ENCODE peak calls at places on chromosomes 1 and 21, in eight cellular contexts. V is hepatocyte, P is heart right ventricle, A is testis, H is lower lobe of right lung, I is cardiac muscle cell, M is pancreas, X is PC-3. Q is an unnamed sample.

GRCh38 chr1:221839794-221840395 is 98.0 kb upstream of the DUSP10 start:
- DNase-seq in V (peak), P (peak), A (peak), H (no peak), I (no peak), M (peak), X (peak), Q (no peak)

GRCh38 chr1:156090138-156090821 is 8.0 kb upstream of the MEX3A start:
- DNase-seq in V (no peak), P (no peak), A (peak), H (no peak), I (no peak), M (no peak), X (no peak), Q (no peak)

GRCh38 chr1:20733361-20733975 is 965 bp upstream of the SH2D5 start:
- DNase-seq in V (no peak), P (no peak), A (no peak), H (no peak), I (no peak), M (no peak), X (peak), Q (no peak)

GRCh38 chr1:201745023-201745422 is 83.9 kb upstream of the IPO9 start:
- DNase-seq in V (no peak), P (no peak), A (no peak), H (no peak), I (no peak), M (no peak), X (peak), Q (no peak)

GRCh38 chr21:35026153-35026499 is 23.0 kb downstream of the RUNX1 start:
- DNase-seq in V (no peak), P (no peak), A (no peak), H (no peak), I (no peak), M (no peak), X (no peak), Q (no peak)

GRCh38 chr1:31981976-31982375 is 31.7 kb upstream of the KHDRBS1 start:
- DNase-seq in V (no peak), P (no peak), A (no peak), H (no peak), I (no peak), M (no peak), X (peak), Q (no peak)

GRCh38 chr1:43704838-43705237 is 2.5 kb upstream of the ST3GAL3 start:
- DNase-seq in V (no peak), P (no peak), A (peak), H (no peak), I (no peak), M (no peak), X (peak), Q (peak)

GRCh38 chr1:168742386-168742785 is 13.4 kb upstream of the DPT start:
- DNase-seq in V (no peak), P (no peak), A (no peak), H (no peak), I (no peak), M (no peak), X (no peak), Q (no peak)

GRCh38 chr1:172704003-172704402 is 45.1 kb downstream of the FASLG start:
- DNase-seq in V (no peak), P (no peak), A (no peak), H (no peak), I (no peak), M (no peak), X (no peak), Q (no peak)

GRCh38 chr1:74652711-74653131 is 20.9 kb downstream of the ERICH3 start:
- DNase-seq in V (peak), P (no peak), A (no peak), H (no peak), I (no peak), M (no peak), X (peak), Q (no peak)

GRCh38 chr1:112935474-112936289 is 20.3 kb downstream of the SLC16A1 start:
- DNase-seq in V (no peak), P (no peak), A (no peak), H (no peak), I (no peak), M (no peak), X (peak), Q (no peak)

GRCh38 chr1:201228011-201228983 is 37.7 kb downstream of the IGFN1 start:
- DNase-seq in V (no peak), P (no peak), A (no peak), H (no peak), I (no peak), M (no peak), X (no peak), Q (no peak)

GRCh38 chr1:191993549-191993948 is 164.7 kb upstream of the RGS18 start:
- DNase-seq in V (no peak), P (no peak), A (no peak), H (no peak), I (peak), M (no peak), X (peak), Q (no peak)

GRCh38 chr1:176033474-176033873 is 173.6 kb downstream of the COP1 start:
- DNase-seq in V (no peak), P (no peak), A (no peak), H (no peak), I (no peak), M (no peak), X (peak), Q (no peak)

GRCh38 chr1:90434460-90434859 is 282.6 kb downstream of the BARHL2 start:
- DNase-seq in V (peak), P (no peak), A (no peak), H (no peak), I (peak), M (no peak), X (peak), Q (no peak)

GRCh38 chr1:168913711-168914463 is 184.9 kb upstream of the DPT start:
- DNase-seq in V (no peak), P (no peak), A (no peak), H (no peak), I (no peak), M (no peak), X (no peak), Q (no peak)

GRCh38 chr1:92877792-92878191 is 46.0 kb downstream of the RPL5 start:
- DNase-seq in V (no peak), P (no peak), A (no peak), H (no peak), I (no peak), M (no peak), X (no peak), Q (no peak)

GRCh38 chr1:162840256-162840839 is 20.6 kb downstream of the CCDC190 start:
- DNase-seq in V (no peak), P (no peak), A (no peak), H (no peak), I (no peak), M (no peak), X (no peak), Q (no peak)

GRCh38 chr1:18749569-18749968 is 109.9 kb downstream of the TAS1R2 start:
- DNase-seq in V (no peak), P (no peak), A (no peak), H (no peak), I (no peak), M (no peak), X (no peak), Q (no peak)

GRCh38 chr1:96416690-96417444 is 304.7 kb upstream of the PTBP2 start:
- DNase-seq in V (no peak), P (no peak), A (no peak), H (no peak), I (no peak), M (no peak), X (no peak), Q (no peak)

GRCh38 chr1:95733031-95733430 is 499.0 kb downstream of the RWDD3 start:
- DNase-seq in V (no peak), P (no peak), A (no peak), H (no peak), I (no peak), M (no peak), X (no peak), Q (no peak)

GRCh38 chr21:41064951-41065350 is 103.0 kb upstream of the BACE2 start:
- DNase-seq in V (no peak), P (no peak), A (no peak), H (no peak), I (no peak), M (no peak), X (no peak), Q (no peak)

GRCh38 chr1:30610917-30611316 is 112.5 kb downstream of the MATN1 start:
- DNase-seq in V (no peak), P (no peak), A (no peak), H (no peak), I (no peak), M (no peak), X (no peak), Q (no peak)

GRCh38 chr1:147264158-147264768 is 21.8 kb downstream of the CHD1L start:
- DNase-seq in V (no peak), P (no peak), A (no peak), H (no peak), I (no peak), M (no peak), X (peak), Q (no peak)

GRCh38 chr1:151386002-151386401 is 13.4 kb upstream of the PSMB4 start:
- DNase-seq in V (no peak), P (no peak), A (no peak), H (no peak), I (no peak), M (no peak), X (no peak), Q (no peak)

GRCh38 chr1:115069626-115070308 is 19.5 kb downstream of the TSPAN2 start:
- DNase-seq in V (peak), P (no peak), A (no peak), H (no peak), I (no peak), M (no peak), X (no peak), Q (no peak)

GRCh38 chr1:151711044-151711800 is 5.4 kb downstream of the CELF3 start:
- DNase-seq in V (no peak), P (no peak), A (no peak), H (no peak), I (no peak), M (no peak), X (no peak), Q (peak)

GRCh38 chr1:181314959-181315358 is 168.4 kb upstream of the CACNA1E start:
- DNase-seq in V (no peak), P (no peak), A (no peak), H (no peak), I (no peak), M (no peak), X (no peak), Q (no peak)
- TF ChIP-seq CTCF in V (no peak), P (no peak), A (no peak), H (no peak), I (no peak), M (no peak), X (no peak), Q (no peak)

GRCh38 chr1:219773110-219773509 is 155.2 kb downstream of the SLC30A10 start:
- DNase-seq in V (no peak), P (no peak), A (no peak), H (no peak), I (no peak), M (no peak), X (no peak), Q (no peak)

GRCh38 chr1:219772265-219773036 is 155.9 kb downstream of the SLC30A10 start:
- DNase-seq in V (no peak), P (peak), A (no peak), H (no peak), I (no peak), M (no peak), X (no peak), Q (no peak)

GRCh38 chr1:219771039-219771438 is 157.3 kb downstream of the SLC30A10 start:
- DNase-seq in V (peak), P (no peak), A (no peak), H (no peak), I (no peak), M (no peak), X (peak), Q (no peak)

GRCh38 chr1:219773775-219774174 is 154.6 kb downstream of the SLC30A10 start:
- DNase-seq in V (no peak), P (no peak), A (no peak), H (no peak), I (no peak), M (no peak), X (no peak), Q (no peak)

DNA sequence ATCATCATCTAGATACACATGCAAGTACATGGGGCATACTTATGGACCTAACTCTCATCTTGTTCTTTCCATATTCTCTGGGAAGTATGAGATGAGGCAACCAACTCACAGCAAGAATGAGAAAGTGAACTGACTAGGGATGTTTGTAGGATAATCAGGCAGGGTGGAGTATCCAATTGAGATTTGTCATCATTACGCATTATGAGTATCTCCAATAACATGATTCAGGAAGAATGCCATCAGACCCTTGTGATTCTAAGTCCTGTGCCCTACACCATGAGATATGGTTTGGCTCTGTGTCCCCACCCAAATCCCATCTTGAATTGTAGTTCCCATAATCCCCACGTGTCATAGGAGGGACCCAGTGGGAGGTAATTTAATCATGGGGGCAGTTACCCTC is 154.0 kb downstream of the SLC30A10 start:
- DNase-seq in V (no peak), P (no peak), A (no peak), H (no peak), I (no peak), M (no peak), X (peak), Q (no peak)
- H3K27ac ChIP-seq in V (no peak), P (no peak), A (no peak), H (no peak), I (no peak), M (no peak), X (no peak), Q (no peak)

GRCh38 chr1:218996362-218996761 is 177.3 kb upstream of the LYPLAL1 start:
- DNase-seq in V (no peak), P (no peak), A (no peak), H (no peak), I (no peak), M (no peak), X (peak), Q (no peak)
- TF ChIP-seq CTCF in V (peak), P (no peak), A (no peak), H (no peak), I (peak), M (no peak), X (peak), Q (no peak)

DNA sequence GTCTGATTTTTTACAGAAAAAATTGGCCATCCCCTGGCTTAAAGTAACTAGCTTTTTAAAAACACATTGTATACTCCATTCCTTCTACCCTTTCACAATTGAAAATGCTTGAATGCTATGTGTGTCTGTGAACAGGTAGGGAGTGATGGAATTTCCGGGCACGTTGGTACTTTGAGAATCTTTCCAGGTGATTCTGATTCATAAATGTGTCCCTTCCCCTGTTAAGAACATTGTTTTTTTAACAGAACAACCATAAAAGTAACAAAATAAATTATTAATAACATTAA is 57.4 kb upstream of the QSOX1 start:
- DNase-seq in V (no peak), P (no peak), A (no peak), H (no peak), I (no peak), M (no peak), X (no peak), Q (no peak)
- H3K27ac ChIP-seq in V (peak), P (no peak), A (no peak), H (no peak), I (no peak), M (no peak), X (no peak), Q (no peak)

GRCh38 chr21:31624181-31624580 is 35.3 kb upstream of the SOD1 start:
- DNase-seq in V (no peak), P (no peak), A (no peak), H (no peak), I (no peak), M (no peak), X (no peak), Q (no peak)

GRCh38 chr21:31618696-31619430 is 40.6 kb upstream of the SOD1 start:
- DNase-seq in V (no peak), P (no peak), A (no peak), H (no peak), I (no peak), M (no peak), X (no peak), Q (no peak)

GRCh38 chr21:31624961-31625491 is 34.5 kb upstream of the SOD1 start:
- DNase-seq in V (no peak), P (no peak), A (no peak), H (no peak), I (no peak), M (no peak), X (no peak), Q (no peak)

GRCh38 chr21:31622397-31622796 is 37.1 kb upstream of the SOD1 start:
- DNase-seq in V (no peak), P (no peak), A (no peak), H (no peak), I (no peak), M (no peak), X (no peak), Q (no peak)

DNA sequence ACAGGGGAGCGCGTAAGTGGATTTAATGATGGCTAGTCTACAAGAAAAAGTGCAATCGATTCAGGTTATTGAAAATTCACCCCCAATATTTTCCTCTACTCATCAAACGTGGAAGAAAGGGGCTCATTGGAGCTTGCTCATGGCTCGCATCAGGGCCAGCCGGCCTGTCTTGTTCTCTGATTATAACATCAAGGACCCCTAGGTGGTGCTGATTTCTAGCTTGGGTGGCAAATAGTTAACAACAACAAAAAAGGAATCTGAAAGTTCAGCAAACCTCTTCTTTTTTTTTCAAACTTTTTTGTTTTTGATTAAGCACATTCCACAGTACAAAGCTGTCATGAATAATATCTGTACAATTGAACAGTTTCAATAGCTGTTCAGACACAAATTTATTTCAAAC is 35.8 kb upstream of the SOD1 start:
- DNase-seq in V (no peak), P (no peak), A (no peak), H (no peak), I (no peak), M (no peak), X (peak), Q (no peak)
- TF ChIP-seq CTCF in V (no peak), P (no peak), A (no peak), H (no peak), I (no peak), M (no peak), X (peak), Q (no peak)

GRCh38 chr1:2388004-2388913 is 3.1 kb downstream of the MORN1 start:
- DNase-seq in V (no peak), P (no peak), A (no peak), H (peak), I (no peak), M (no peak), X (no peak), Q (no peak)
- H3K27ac ChIP-seq in V (no peak), P (no peak), A (no peak), H (no peak), I (no peak), M (no peak), X (no peak), Q (no peak)

DNA sequence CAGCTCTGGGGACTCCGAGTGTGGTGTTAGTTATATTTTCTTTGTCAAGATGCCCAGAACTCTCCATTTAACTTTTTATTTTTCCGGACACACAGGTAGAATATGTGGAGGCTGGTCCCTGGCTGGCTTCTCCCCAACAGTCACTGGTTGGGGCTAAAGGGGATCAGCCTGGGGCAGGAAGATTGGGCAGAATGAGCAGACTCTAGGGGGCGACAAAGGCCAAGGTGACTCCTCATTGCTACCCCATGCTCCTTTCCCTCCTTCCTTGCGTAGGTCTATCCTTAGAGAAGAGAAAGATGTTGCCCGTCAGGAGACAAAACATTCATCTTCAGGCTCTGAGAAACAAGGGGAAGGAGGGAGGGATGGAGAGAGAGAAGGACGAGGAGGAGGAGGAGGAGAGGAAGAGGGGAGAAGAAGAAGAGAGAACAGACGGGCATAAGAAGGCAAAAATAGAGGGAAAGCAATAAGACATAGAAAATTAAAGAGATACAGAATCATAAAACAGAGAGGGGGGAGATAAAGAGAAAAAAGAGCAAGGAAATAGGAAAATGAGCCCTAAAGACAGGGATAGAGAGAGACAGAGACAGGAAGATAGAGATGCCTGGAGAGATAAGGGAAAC is 89.9 kb downstream of the FOXD2 start:
- DNase-seq in V (peak), P (no peak), A (no peak), H (no peak), I (peak), M (no peak), X (peak), Q (no peak)
- TF ChIP-seq CTCF in V (peak), P (no peak), A (no peak), H (peak), I (peak), M (peak), X (peak), Q (peak)

GRCh38 chr1:200181861-200182260 is 154.4 kb downstream of the NR5A2 start:
- DNase-seq in V (no peak), P (no peak), A (no peak), H (no peak), I (no peak), M (no peak), X (no peak), Q (no peak)
- H3K27ac ChIP-seq in V (no peak), P (no peak), A (no peak), H (no peak), I (no peak), M (no peak), X (peak), Q (no peak)

GRCh38 chr1:33099290-33100118 is 18.6 kb downstream of the AZIN2 start:
- DNase-seq in V (peak), P (peak), A (no peak), H (peak), I (peak), M (no peak), X (peak), Q (no peak)
- TF ChIP-seq CTCF in V (no peak), P (no peak), A (no peak), H (peak), I (peak), M (no peak), X (peak), Q (no peak)

GRCh38 chr21:36564647-36565046 is 84.7 kb upstream of the CLDN14 start:
- DNase-seq in V (no peak), P (no peak), A (no peak), H (no peak), I (no peak), M (no peak), X (no peak), Q (no peak)
- H3K27ac ChIP-seq in V (no peak), P (no peak), A (no peak), H (no peak), I (no peak), M (no peak), X (no peak), Q (no peak)